ENCODE peak calls at places on chromosomes 6 and 20, in four cellular contexts. One of them, this sample, is unnamed.

GRCh38 chr6:142165227-142165626 is 18.2 kb downstream of the VTA1 start:
- DNase-seq in K562: no peak
- DNase-seq in WTC11: no peak
- DNase-seq in HepG2: no peak
- DNase-seq in this sample: no peak

GRCh38 chr6:3013486-3013885 is 13.8 kb downstream of the NQO2 start:
- DNase-seq in K562: peak; percentile 11
- DNase-seq in WTC11: no peak
- DNase-seq in HepG2: no peak
- DNase-seq in this sample: peak; percentile 66

GRCh38 chr20:23120936-23121765 is 35.0 kb upstream of the CD93 start:
- DNase-seq in K562: peak; percentile 37
- DNase-seq in WTC11: no peak
- DNase-seq in HepG2: no peak
- DNase-seq in this sample: no peak

GRCh38 chr6:99344289-99344688 is 5.2 kb downstream of the FAXC start:
- DNase-seq in K562: no peak
- DNase-seq in WTC11: no peak
- DNase-seq in HepG2: peak; percentile 9
- DNase-seq in this sample: no peak

GRCh38 chr20:6665621-6666345 is 101.7 kb upstream of the BMP2 start:
- DNase-seq in K562: no peak
- DNase-seq in WTC11: no peak
- DNase-seq in HepG2: peak; percentile 10
- DNase-seq in this sample: no peak

GRCh38 chr20:62219992-62220665 is at the start of gene HRH3:
- DNase-seq in K562: peak; percentile 97
- DNase-seq in WTC11: peak; percentile 73
- DNase-seq in HepG2: peak; percentile 41
- DNase-seq in this sample: no peak

GRCh38 chr6:142336183-142336582 is 34.4 kb downstream of the ADGRG6 start:
- DNase-seq in K562: no peak
- DNase-seq in WTC11: no peak
- DNase-seq in HepG2: no peak
- DNase-seq in this sample: no peak

GRCh38 chr20:12829121-12829520 is 179.7 kb upstream of the SPTLC3 start:
- DNase-seq in K562: no peak
- DNase-seq in WTC11: no peak
- DNase-seq in HepG2: no peak
- DNase-seq in this sample: no peak

GRCh38 chr20:45833030-45833882 is at the start of gene SNX21:
- DNase-seq in K562: peak; percentile 57
- DNase-seq in WTC11: peak; percentile 86
- DNase-seq in HepG2: peak; percentile 84
- DNase-seq in this sample: peak; percentile 81

GRCh38 chr20:17641520-17641964 is 40.5 kb downstream of the RRBP1 start:
- DNase-seq in K562: no peak
- DNase-seq in WTC11: no peak
- DNase-seq in HepG2: no peak
- DNase-seq in this sample: no peak

GRCh38 chr20:43191946-43192847 is 2.5 kb upstream of the PTPRT start:
- DNase-seq in K562: peak; percentile 23
- DNase-seq in WTC11: peak; percentile 80
- DNase-seq in HepG2: peak; percentile 16
- DNase-seq in this sample: peak; percentile 27

GRCh38 chr6:95087394-95088097 is 489.8 kb upstream of the MANEA start:
- DNase-seq in K562: no peak
- DNase-seq in WTC11: no peak
- DNase-seq in HepG2: peak; percentile 1
- DNase-seq in this sample: no peak

GRCh38 chr6:111604259-111605099 is 1.2 kb downstream of the TRAF3IP2 start:
- DNase-seq in K562: no peak
- DNase-seq in WTC11: no peak
- DNase-seq in HepG2: no peak
- DNase-seq in this sample: no peak

GRCh38 chr6:24864345-24864744 is 65.6 kb upstream of the ARMH2 start:
- DNase-seq in K562: no peak
- DNase-seq in WTC11: no peak
- DNase-seq in HepG2: no peak
- DNase-seq in this sample: no peak

GRCh38 chr6:137661601-137662000 is 167.4 kb upstream of the OLIG3 start:
- DNase-seq in K562: peak; percentile 16
- DNase-seq in WTC11: peak; percentile 63
- DNase-seq in HepG2: peak; percentile 48
- DNase-seq in this sample: no peak

GRCh38 chr20:46578745-46579144 is 28.3 kb upstream of the OCSTAMP start:
- DNase-seq in K562: no peak
- DNase-seq in WTC11: no peak
- DNase-seq in HepG2: no peak
- DNase-seq in this sample: no peak

GRCh38 chr20:12482661-12483060 is 526.1 kb upstream of the SPTLC3 start:
- DNase-seq in K562: no peak
- DNase-seq in WTC11: no peak
- DNase-seq in HepG2: no peak
- DNase-seq in this sample: no peak

GRCh38 chr20:45436732-45437485 is 21.0 kb downstream of the PIGT start:
- DNase-seq in K562: peak; percentile 87
- DNase-seq in WTC11: peak; percentile 90
- DNase-seq in HepG2: peak; percentile 85
- DNase-seq in this sample: peak; percentile 90

GRCh38 chr6:56706981-56707726 is 64.5 kb upstream of the DST start:
- DNase-seq in K562: no peak
- DNase-seq in WTC11: no peak
- DNase-seq in HepG2: no peak
- DNase-seq in this sample: no peak

GRCh38 chr6:160278786-160279310 is 20.2 kb upstream of the SLC22A2 start:
- DNase-seq in K562: no peak
- DNase-seq in WTC11: no peak
- DNase-seq in HepG2: no peak
- DNase-seq in this sample: no peak

GRCh38 chr20:2297352-2297717 is 1.5 kb downstream of the TGM3 start:
- DNase-seq in K562: no peak
- DNase-seq in WTC11: peak; percentile 48
- DNase-seq in HepG2: no peak
- DNase-seq in this sample: no peak

GRCh38 chr6:146339716-146340115 is 203.9 kb upstream of the RAB32 start:
- DNase-seq in K562: no peak
- DNase-seq in WTC11: no peak
- DNase-seq in HepG2: no peak
- DNase-seq in this sample: no peak

GRCh38 chr20:17845701-17846475 is 122.7 kb downstream of the SNX5 start:
- DNase-seq in K562: no peak
- DNase-seq in WTC11: no peak
- DNase-seq in HepG2: peak; percentile 76
- DNase-seq in this sample: no peak

GRCh38 chr6:111468329-111469012 is 14.5 kb downstream of the REV3L start:
- DNase-seq in K562: no peak
- DNase-seq in WTC11: no peak
- DNase-seq in HepG2: no peak
- DNase-seq in this sample: no peak

GRCh38 chr6:106823732-106824351 is 150.7 kb downstream of the CD24 start:
- DNase-seq in K562: no peak
- DNase-seq in WTC11: peak; percentile 75
- DNase-seq in HepG2: no peak
- DNase-seq in this sample: no peak

GRCh38 chr20:49219091-49219923 is at the start of gene DDX27:
- DNase-seq in K562: peak; percentile 96
- DNase-seq in WTC11: peak; percentile 97
- DNase-seq in HepG2: peak; percentile 99
- DNase-seq in this sample: peak; percentile 86

GRCh38 chr6:45676376-45676775 is 298.6 kb upstream of the SUPT3H start:
- DNase-seq in K562: no peak
- DNase-seq in WTC11: no peak
- DNase-seq in HepG2: no peak
- DNase-seq in this sample: no peak

GRCh38 chr20:33947709-33948295 is 45.9 kb upstream of the RALY start:
- DNase-seq in K562: peak; percentile 91
- DNase-seq in WTC11: peak; percentile 76
- DNase-seq in HepG2: peak; percentile 83
- DNase-seq in this sample: peak; percentile 88

GRCh38 chr6:136031982-136032381 is 180.5 kb downstream of the PDE7B start:
- DNase-seq in K562: no peak
- DNase-seq in WTC11: no peak
- DNase-seq in HepG2: peak; percentile 15
- DNase-seq in this sample: peak; percentile 41

DNA sequence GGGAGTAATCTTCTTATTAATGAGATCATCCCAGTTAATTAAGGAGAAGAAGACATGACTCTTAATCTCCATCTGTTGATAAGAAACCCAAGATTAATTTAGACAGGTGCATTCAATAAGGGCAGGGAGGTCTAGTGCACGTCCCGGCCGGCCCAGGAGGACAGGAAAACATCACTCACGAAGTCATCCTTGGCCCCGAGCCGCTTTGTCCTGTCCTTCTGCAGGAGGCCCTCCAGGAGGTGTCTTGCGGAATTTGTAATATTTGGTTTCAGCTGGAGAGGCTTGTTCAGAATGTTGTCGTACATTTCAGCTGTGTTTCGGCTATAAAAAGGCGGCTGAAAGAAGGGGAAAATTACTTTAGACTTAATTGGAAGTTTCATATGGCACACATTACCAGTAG is 118.4 kb upstream of the SLC2A12 start:
- DNase-seq in K562: peak; percentile 17
- DNase-seq in WTC11: no peak
- DNase-seq in HepG2: no peak
- DNase-seq in this sample: no peak
- TF ChIP-seq NR3C1 in K562: no peak
- TF ChIP-seq NR3C1 in WTC11: no peak
- TF ChIP-seq NR3C1 in HepG2: no peak
- TF ChIP-seq NR3C1 in this sample: no peak

DNA sequence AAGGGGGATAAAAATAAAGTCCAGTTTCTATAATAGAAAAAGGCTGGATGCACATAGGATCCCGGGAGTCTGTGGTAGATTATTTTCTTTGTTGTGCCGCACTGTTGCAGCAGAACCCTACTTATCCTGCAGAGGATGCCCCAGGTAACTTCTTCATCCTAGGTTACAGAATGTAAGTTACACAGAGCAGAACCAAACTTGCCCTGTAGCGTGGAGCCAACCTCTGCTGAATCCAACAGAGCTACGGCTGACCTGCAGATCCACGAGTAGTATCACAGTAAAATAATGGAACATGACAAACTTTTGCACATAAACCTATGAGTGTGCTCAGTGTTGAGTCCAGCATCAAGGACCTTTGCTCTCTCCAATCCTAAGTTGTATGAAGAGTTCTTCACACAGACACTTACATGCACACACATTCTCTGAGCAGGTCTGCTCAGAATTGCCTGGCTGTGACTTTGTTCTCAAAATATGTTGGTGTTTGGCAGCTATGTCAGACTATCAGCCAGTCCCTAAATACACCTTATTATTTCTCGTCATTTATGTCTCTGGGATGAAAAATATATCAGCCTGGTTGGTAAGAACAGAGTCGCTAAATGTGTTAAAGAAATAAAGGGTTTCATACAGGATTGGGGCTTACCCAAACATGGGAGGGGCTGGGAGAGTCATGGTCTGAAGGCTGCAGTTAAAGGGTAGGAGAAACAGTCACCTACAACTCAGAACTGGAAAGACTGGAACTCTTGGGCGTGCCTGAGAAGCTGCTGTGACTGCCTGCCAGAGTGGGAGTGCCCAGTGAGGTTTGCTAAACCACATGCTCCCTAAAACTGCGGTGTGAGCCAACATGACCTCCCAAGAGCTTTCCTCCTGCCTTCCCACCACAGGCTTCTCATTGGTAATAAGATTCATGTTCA is 165.1 kb upstream of the SLC24A3 start:
- DNase-seq in K562: no peak
- DNase-seq in WTC11: no peak
- DNase-seq in HepG2: no peak
- DNase-seq in this sample: no peak
- TF ChIP-seq NR3C1 in K562: no peak
- TF ChIP-seq NR3C1 in WTC11: no peak
- TF ChIP-seq NR3C1 in HepG2: no peak
- TF ChIP-seq NR3C1 in this sample: no peak

GRCh38 chr6:89941847-89942497 is 47.7 kb downstream of the GJA10 start:
- DNase-seq in K562: no peak
- DNase-seq in WTC11: no peak
- DNase-seq in HepG2: no peak
- DNase-seq in this sample: no peak
- TF ChIP-seq NR3C1 in K562: no peak
- TF ChIP-seq NR3C1 in WTC11: no peak
- TF ChIP-seq NR3C1 in HepG2: no peak
- TF ChIP-seq NR3C1 in this sample: no peak

DNA sequence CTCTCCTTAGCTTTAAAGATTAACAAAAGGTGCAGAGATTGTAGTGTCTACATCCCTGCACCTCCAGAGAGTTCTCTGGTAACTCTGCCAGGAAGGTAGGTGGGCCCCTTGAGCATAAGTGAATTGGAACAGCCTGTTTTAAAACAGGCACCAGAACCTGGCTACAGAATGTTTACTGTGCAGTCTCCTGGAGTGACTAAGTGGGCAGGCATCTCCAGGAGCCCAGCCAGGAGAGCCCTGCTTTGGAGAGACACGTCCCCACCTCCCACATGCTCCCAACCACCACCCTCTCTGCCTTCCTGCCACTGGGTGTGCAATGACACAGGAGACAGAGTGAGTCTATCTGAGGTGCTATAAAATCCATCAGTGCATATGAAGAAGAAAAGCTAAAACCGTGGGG is 110.3 kb upstream of the EYA4 start:
- DNase-seq in K562: no peak
- DNase-seq in WTC11: no peak
- DNase-seq in HepG2: peak; percentile 62
- DNase-seq in this sample: peak; percentile 33
- TF ChIP-seq NR3C1 in K562: no peak
- TF ChIP-seq NR3C1 in WTC11: no peak
- TF ChIP-seq NR3C1 in HepG2: no peak
- TF ChIP-seq NR3C1 in this sample: no peak

GRCh38 chr20:58471835-58472164 is 43.4 kb downstream of the APCDD1L start:
- DNase-seq in K562: no peak
- DNase-seq in WTC11: no peak
- DNase-seq in HepG2: no peak
- DNase-seq in this sample: no peak
- TF ChIP-seq NR3C1 in K562: no peak
- TF ChIP-seq NR3C1 in WTC11: no peak
- TF ChIP-seq NR3C1 in HepG2: no peak
- TF ChIP-seq NR3C1 in this sample: no peak

GRCh38 chr6:71288228-71289038 is at the start of gene OGFRL1:
- DNase-seq in K562: no peak
- DNase-seq in WTC11: peak; percentile 54
- DNase-seq in HepG2: peak; percentile 14
- DNase-seq in this sample: peak; percentile 57
- TF ChIP-seq NR3C1 in K562: no peak
- TF ChIP-seq NR3C1 in WTC11: no peak
- TF ChIP-seq NR3C1 in HepG2: no peak
- TF ChIP-seq NR3C1 in this sample: no peak

DNA sequence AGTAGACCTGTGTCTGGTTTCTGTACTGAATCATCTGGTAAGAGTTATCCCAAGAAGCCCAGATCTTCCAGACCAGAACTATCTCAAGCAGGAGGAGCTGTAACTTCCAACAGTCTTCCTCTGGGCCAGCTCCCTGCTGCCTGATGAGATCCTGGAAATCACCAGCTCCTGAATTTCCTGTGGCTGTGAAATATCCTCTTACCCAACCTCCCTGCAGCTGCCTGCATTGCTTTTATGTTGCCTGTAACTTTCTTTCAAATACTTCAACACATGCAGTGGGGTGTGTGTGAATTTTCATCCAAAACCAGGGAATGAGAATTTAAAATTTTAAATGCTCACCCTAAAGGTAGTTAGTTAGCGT is 160.5 kb upstream of the LAMP5 start:
- DNase-seq in K562: no peak
- DNase-seq in WTC11: no peak
- DNase-seq in HepG2: no peak
- DNase-seq in this sample: no peak
- TF ChIP-seq NR3C1 in K562: no peak
- TF ChIP-seq NR3C1 in WTC11: no peak
- TF ChIP-seq NR3C1 in HepG2: no peak
- TF ChIP-seq NR3C1 in this sample: no peak

This sample was measured in A549.